ENCODE peak calls at places on chromosomes 6 and 20, in five cellular contexts. W, A, T, L and Z are unnamed samples.

GRCh38 chr20:20915855-20916254 is 190.3 kb downstream of the LINC00237 start:
- DNase-seq in W (no peak), A (no peak), T (no peak), L (no peak), Z (no peak)

GRCh38 chr6:85747654-85748053 is 105.0 kb upstream of the SYNCRIP start:
- DNase-seq in W (no peak), A (no peak), T (peak; percentile 53), L (no peak), Z (no peak)

GRCh38 chr6:99282479-99283062 is 66.9 kb downstream of the FAXC start:
- DNase-seq in W (no peak), A (no peak), T (peak; percentile 36), L (no peak), Z (no peak)

GRCh38 chr6:144266091-144266649 is 19.0 kb upstream of the UTRN start:
- DNase-seq in W (no peak), A (peak; percentile 86), T (peak; percentile 88), L (peak; percentile 81), Z (peak; percentile 47)

GRCh38 chr6:131823276-131823902 is 15.6 kb downstream of the ENPP1 start:
- DNase-seq in W (no peak), A (no peak), T (no peak), L (no peak), Z (no peak)

GRCh38 chr6:157688960-157689599 is 134.0 kb upstream of the SNX9 start:
- DNase-seq in W (no peak), A (no peak), T (peak; percentile 51), L (peak; percentile 54), Z (no peak)

GRCh38 chr6:21801786-21802610 is 208.4 kb downstream of the SOX4 start:
- DNase-seq in W (no peak), A (no peak), T (no peak), L (no peak), Z (no peak)

GRCh38 chr6:90432408-90432775 is 135.7 kb upstream of the BACH2 start:
- DNase-seq in W (no peak), A (no peak), T (no peak), L (no peak), Z (no peak)

GRCh38 chr20:58706150-58706892 is 13.7 kb downstream of the NPEPL1 start:
- DNase-seq in W (peak; percentile 2), A (no peak), T (no peak), L (no peak), Z (peak; percentile 7)

GRCh38 chr6:28988536-28989415 is 16.3 kb downstream of the ZNF311 start:
- DNase-seq in W (peak; percentile 74), A (peak; percentile 45), T (peak; percentile 86), L (no peak), Z (peak; percentile 26)

GRCh38 chr20:41391587-41392001 is 25.0 kb upstream of the EMILIN3 start:
- DNase-seq in W (no peak), A (no peak), T (no peak), L (no peak), Z (no peak)

GRCh38 chr6:169648617-169649016 is 53.2 kb downstream of the WDR27 start:
- DNase-seq in W (no peak), A (no peak), T (no peak), L (no peak), Z (no peak)

GRCh38 chr6:46715106-46715505 is 20.1 kb downstream of the PLA2G7 start:
- DNase-seq in W (no peak), A (no peak), T (no peak), L (no peak), Z (no peak)

GRCh38 chr20:34713194-34713943 is 9.2 kb downstream of the TP53INP2 start:
- DNase-seq in W (no peak), A (peak; percentile 42), T (peak; percentile 98), L (no peak), Z (no peak)

GRCh38 chr6:25670208-25670607 is 18.2 kb downstream of the SCGN start:
- DNase-seq in W (no peak), A (no peak), T (no peak), L (no peak), Z (no peak)

GRCh38 chr6:105879146-105879545 is 207.0 kb upstream of the PRDM1 start:
- DNase-seq in W (no peak), A (no peak), T (no peak), L (no peak), Z (no peak)

DNA sequence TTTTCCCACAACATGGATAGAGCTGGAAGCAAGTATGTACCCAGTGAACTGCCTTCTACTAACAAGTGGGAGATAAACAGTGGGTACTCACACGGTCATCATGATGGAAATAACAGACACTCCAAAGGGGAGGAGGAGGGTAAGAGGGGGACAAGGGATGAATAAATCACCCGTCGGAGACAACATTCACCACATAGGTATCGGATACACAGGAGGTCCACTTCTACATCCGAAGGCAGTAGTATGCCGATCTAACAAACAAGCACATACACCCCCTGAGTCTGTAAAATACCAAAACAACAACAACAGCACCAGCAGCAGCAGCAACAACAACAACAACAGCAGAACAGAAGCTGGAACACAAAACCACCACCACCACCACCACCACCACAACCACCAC is 1943.2 kb upstream of the DEFB115 start:
- DNase-seq in W (no peak), A (no peak), T (no peak), L (no peak), Z (no peak)
- H3K9me3 ChIP-seq in W (no peaks in the 10 kb centered on the region), A (no peaks in the 10 kb centered on the region), T (no peaks in the 10 kb centered on the region), L (no peaks in the 10 kb centered on the region), Z (no peaks in the 10 kb centered on the region)

GRCh38 chr6:167687035-167687720 is 139.5 kb upstream of the AFDN start:
- DNase-seq in W (no peak), A (peak; percentile 10), T (no peak), L (no peak), Z (no peak)

GRCh38 chr6:167683028-167683862 is 143.5 kb upstream of the AFDN start:
- DNase-seq in W (no peak), A (peak; percentile 83), T (peak; percentile 96), L (peak; percentile 66), Z (peak; percentile 49)

GRCh38 chr6:167686204-167686893 is 140.4 kb upstream of the AFDN start:
- DNase-seq in W (no peak), A (no peak), T (no peak), L (no peak), Z (no peak)

GRCh38 chr6:167684276-167685104 is 142.2 kb upstream of the AFDN start:
- DNase-seq in W (no peak), A (peak; percentile 18), T (no peak), L (no peak), Z (no peak)

GRCh38 chr6:167685654-167686053 is 141.1 kb upstream of the AFDN start:
- DNase-seq in W (no peak), A (peak; percentile 7), T (no peak), L (no peak), Z (no peak)
- H3K9me3 ChIP-seq in W (no peaks in the 10 kb centered on the region), A (no peaks in the 10 kb centered on the region), T (no peaks in the 10 kb centered on the region), L (no peaks in the 10 kb centered on the region), Z (no peaks in the 10 kb centered on the region)

GRCh38 chr6:27452496-27452897 is 20.4 kb downstream of the ZNF184 start:
- DNase-seq in W (no peak), A (no peak), T (no peak), L (no peak), Z (no peak)
- H3K9me3 ChIP-seq in W (peaks cover 65% of the 10 kb centered on the region), A (peaks cover 78% of the 10 kb centered on the region), T (peaks cover 11% of the 10 kb centered on the region), L (peaks cover 62% of the 10 kb centered on the region), Z (peaks cover 72% of the 10 kb centered on the region)

GRCh38 chr6:137185290-137185689 is 11.8 kb upstream of the IL22RA2 start:
- DNase-seq in W (no peak), A (no peak), T (no peak), L (no peak), Z (no peak)
- H3K9me3 ChIP-seq in W (no peaks in the 10 kb centered on the region), A (peaks cover 52% of the 10 kb centered on the region), T (peaks cover 6% of the 10 kb centered on the region), L (no peaks in the 10 kb centered on the region), Z (no peaks in the 10 kb centered on the region)

DNA sequence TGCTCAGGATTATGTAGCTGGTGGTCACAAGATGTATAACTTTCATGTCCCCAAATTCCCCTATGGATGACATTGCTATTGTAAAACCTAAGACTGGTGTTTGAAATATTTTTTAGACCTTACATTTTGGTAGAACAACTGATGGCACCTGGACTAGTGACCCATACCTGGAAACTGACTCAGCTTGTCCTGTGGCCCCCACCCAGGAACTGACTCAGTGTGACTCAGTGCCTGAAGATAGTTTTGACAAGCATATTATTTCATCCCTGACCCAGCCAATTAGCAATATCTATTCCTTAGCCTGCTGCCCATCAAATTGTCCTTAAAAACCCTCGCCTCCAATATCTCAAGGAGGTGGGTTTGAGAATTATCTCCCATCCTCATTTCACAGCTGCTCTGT is 90.9 kb upstream of the GRIK2 start:
- DNase-seq in W (no peak), A (no peak), T (no peak), L (no peak), Z (no peak)
- H3K9me3 ChIP-seq in W (no peaks in the 10 kb centered on the region), A (peaks cover 15% of the 10 kb centered on the region), T (no peaks in the 10 kb centered on the region), L (no peaks in the 10 kb centered on the region), Z (no peaks in the 10 kb centered on the region)

DNA sequence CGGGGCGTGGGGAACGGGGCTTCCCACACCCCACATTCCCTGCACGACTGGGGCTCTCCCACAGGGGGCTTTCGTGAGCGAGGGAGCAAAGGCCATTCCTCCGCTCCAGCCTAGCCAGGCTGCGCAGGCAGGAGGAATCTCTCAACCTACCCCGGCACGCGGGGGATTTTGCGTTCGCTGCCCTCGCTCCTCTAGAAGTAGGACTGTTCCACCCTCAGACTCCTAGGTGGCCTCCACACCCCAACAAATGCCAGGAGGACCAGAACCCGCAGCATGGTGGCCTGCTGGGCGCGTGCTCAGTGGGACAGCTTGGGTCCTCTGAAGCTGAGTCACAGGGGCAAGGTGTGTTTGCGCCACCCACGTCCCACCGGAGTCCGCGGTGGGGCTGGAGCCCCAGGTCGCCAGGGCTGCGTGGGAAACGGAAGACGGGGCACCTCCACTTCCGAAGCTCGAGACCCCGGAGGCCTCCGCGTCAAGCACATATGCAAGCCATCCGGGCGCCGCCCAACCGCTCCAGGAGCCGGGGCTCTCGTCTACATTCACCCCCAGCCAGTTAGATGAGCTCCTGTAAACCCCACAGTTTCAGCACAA is 1938.5 kb upstream of the DEFB115 start:
- DNase-seq in W (peak; percentile 10), A (no peak), T (no peak), L (no peak), Z (no peak)
- H3K9me3 ChIP-seq in W (no peaks in the 10 kb centered on the region), A (no peaks in the 10 kb centered on the region), T (no peaks in the 10 kb centered on the region), L (no peaks in the 10 kb centered on the region), Z (peaks cover 19% of the 10 kb centered on the region)

GRCh38 chr20:57163041-57163440 is 103.4 kb downstream of the BMP7 start:
- DNase-seq in W (no peak), A (no peak), T (no peak), L (no peak), Z (no peak)
- H3K9me3 ChIP-seq in W (no peaks in the 10 kb centered on the region), A (no peaks in the 10 kb centered on the region), T (no peaks in the 10 kb centered on the region), L (no peaks in the 10 kb centered on the region), Z (no peaks in the 10 kb centered on the region)